ENCODE peak calls at places on chromosomes 1 and 21, in nine cellular contexts. F is body of pancreas; W is fibroblast of pulmonary artery; T is activated CD8-positive, alpha-beta T cell treated with anti-CD3 and anti-CD28 coated beads for 36 hours; G is pancreas; J is left ventricle myocardium inferior; O is AG04450; Q is CD8-positive, alpha-beta T cell; L is HFFc6. D is an unnamed sample.

GRCh38 chr1:238951809-238952208 is 434.6 kb upstream of the CHRM3 start:
- DNase-seq in F (peak), W (peak), T (peak), G (peak), J (no peak), O (no peak), Q (no peak), L (peak), D (peak)

GRCh38 chr21:16519012-16519411 is 789.2 kb downstream of the USP25 start:
- DNase-seq in F (no peak), W (no peak), T (no peak), G (no peak), J (no peak), O (no peak), Q (no peak), L (no peak), D (no peak)

GRCh38 chr1:53278294-53278693 is 40.0 kb upstream of the MAGOH start:
- DNase-seq in F (peak), W (peak), T (peak), G (peak), J (peak), O (no peak), Q (peak), L (peak), D (peak)

GRCh38 chr1:37498872-37499617 is 15.5 kb downstream of the MEAF6 start:
- DNase-seq in F (peak), W (peak), T (no peak), G (peak), J (no peak), O (no peak), Q (no peak), L (peak), D (peak)

GRCh38 chr1:174794861-174795260 is 204.9 kb upstream of the CACYBP start:
- DNase-seq in F (no peak), W (no peak), T (no peak), G (no peak), J (no peak), O (no peak), Q (no peak), L (no peak), D (no peak)

GRCh38 chr1:100971021-100971420 is 54.6 kb downstream of the DPH5 start:
- DNase-seq in F (no peak), W (no peak), T (no peak), G (no peak), J (no peak), O (no peak), Q (no peak), L (no peak), D (no peak)

GRCh38 chr1:110554871-110555801 is 36.2 kb upstream of the KCNA10 start:
- DNase-seq in F (peak), W (peak), T (peak), G (peak), J (peak), O (no peak), Q (peak), L (no peak), D (peak)

GRCh38 chr1:109776911-109777310 is 13.2 kb upstream of the EPS8L3 start:
- DNase-seq in F (peak), W (peak), T (peak), G (peak), J (peak), O (peak), Q (peak), L (peak), D (peak)

GRCh38 chr1:77511440-77511840 is 171.0 kb downstream of the ZZZ3 start:
- DNase-seq in F (no peak), W (peak), T (no peak), G (no peak), J (no peak), O (peak), Q (no peak), L (peak), D (no peak)

GRCh38 chr21:35571910-35572309 is 488.4 kb downstream of the SETD4 start:
- DNase-seq in F (no peak), W (no peak), T (no peak), G (no peak), J (no peak), O (no peak), Q (no peak), L (no peak), D (no peak)

GRCh38 chr1:2949966-2950925 is 71.0 kb upstream of the ACTRT2 start:
- DNase-seq in F (no peak), W (no peak), T (no peak), G (no peak), J (peak), O (no peak), Q (no peak), L (no peak), D (no peak)

GRCh38 chr1:37599940-37600339 is 4.2 kb upstream of the GNL2 start:
- DNase-seq in F (no peak), W (no peak), T (no peak), G (no peak), J (no peak), O (no peak), Q (no peak), L (no peak), D (no peak)

GRCh38 chr1:234409328-234409727 is 36.1 kb downstream of the COA6 start:
- DNase-seq in F (no peak), W (no peak), T (no peak), G (no peak), J (no peak), O (no peak), Q (no peak), L (no peak), D (no peak)

GRCh38 chr1:157542676-157543075 is 9.6 kb downstream of the FCRL5 start:
- DNase-seq in F (no peak), W (no peak), T (no peak), G (peak), J (peak), O (no peak), Q (no peak), L (no peak), D (no peak)

GRCh38 chr1:4745560-4745959 is 91.2 kb downstream of the AJAP1 start:
- DNase-seq in F (peak), W (no peak), T (peak), G (no peak), J (no peak), O (no peak), Q (no peak), L (no peak), D (no peak)

GRCh38 chr1:17909634-17910033 is 154.5 kb downstream of the ACTL8 start:
- DNase-seq in F (peak), W (peak), T (no peak), G (no peak), J (no peak), O (no peak), Q (no peak), L (peak), D (no peak)

GRCh38 chr21:39556176-39556575 is 56.6 kb upstream of the B3GALT5 start:
- DNase-seq in F (no peak), W (no peak), T (no peak), G (no peak), J (no peak), O (no peak), Q (no peak), L (no peak), D (no peak)

GRCh38 chr1:246794261-246795093 is 70.3 kb downstream of the SCCPDH start:
- DNase-seq in F (no peak), W (no peak), T (no peak), G (no peak), J (no peak), O (no peak), Q (no peak), L (peak), D (no peak)

GRCh38 chr1:162856260-162856659 is 4.7 kb downstream of the CCDC190 start:
- DNase-seq in F (no peak), W (peak), T (no peak), G (no peak), J (no peak), O (peak), Q (no peak), L (peak), D (no peak)

GRCh38 chr1:44357710-44358109 is 2.7 kb upstream of the ERI3 start:
- DNase-seq in F (no peak), W (no peak), T (no peak), G (no peak), J (no peak), O (no peak), Q (no peak), L (no peak), D (no peak)

GRCh38 chr1:17586172-17586963 is 46.9 kb downstream of the ARHGEF10L start:
- DNase-seq in F (no peak), W (peak), T (no peak), G (no peak), J (no peak), O (peak), Q (no peak), L (peak), D (no peak)

GRCh38 chr1:54806931-54807611 is 5.9 kb upstream of the TTC22 start:
- DNase-seq in F (no peak), W (no peak), T (peak), G (no peak), J (no peak), O (no peak), Q (peak), L (peak), D (peak)

GRCh38 chr1:219405531-219406331 is 207.2 kb downstream of the ZC3H11B start:
- DNase-seq in F (no peak), W (no peak), T (no peak), G (no peak), J (no peak), O (no peak), Q (no peak), L (no peak), D (no peak)

GRCh38 chr1:161082996-161083742 is 6.2 kb downstream of the NECTIN4 start:
- DNase-seq in F (peak), W (peak), T (no peak), G (peak), J (peak), O (peak), Q (no peak), L (peak), D (peak)

GRCh38 chr21:42654179-42654912 is 925 bp downstream of the PDE9A start:
- DNase-seq in F (no peak), W (no peak), T (peak), G (no peak), J (no peak), O (no peak), Q (no peak), L (no peak), D (no peak)

GRCh38 chr21:32626633-32627196 is 14.5 kb upstream of the CFAP298 start:
- DNase-seq in F (no peak), W (peak), T (no peak), G (no peak), J (no peak), O (no peak), Q (no peak), L (peak), D (no peak)

GRCh38 chr1:6750490-6750889 is 34.8 kb upstream of the CAMTA1 start:
- DNase-seq in F (no peak), W (no peak), T (no peak), G (no peak), J (no peak), O (no peak), Q (no peak), L (no peak), D (no peak)

GRCh38 chr1:109481646-109482045 is 2.1 kb upstream of the ATXN7L2 start:
- DNase-seq in F (no peak), W (no peak), T (no peak), G (no peak), J (no peak), O (no peak), Q (no peak), L (no peak), D (no peak)

GRCh38 chr1:211148371-211148770 is 14.4 kb upstream of the KCNH1 start:
- DNase-seq in F (no peak), W (no peak), T (no peak), G (no peak), J (no peak), O (no peak), Q (no peak), L (no peak), D (no peak)

GRCh38 chr1:234222561-234223280 is 150.5 kb upstream of the COA6 start:
- DNase-seq in F (no peak), W (no peak), T (no peak), G (no peak), J (no peak), O (no peak), Q (no peak), L (no peak), D (no peak)

GRCh38 chr1:186813420-186813819 is 15.3 kb upstream of the PLA2G4A start:
- DNase-seq in F (no peak), W (no peak), T (no peak), G (no peak), J (no peak), O (no peak), Q (no peak), L (no peak), D (no peak)

GRCh38 chr1:43036457-43036827 is 77.8 kb upstream of the SLC2A1 start:
- DNase-seq in F (no peak), W (no peak), T (no peak), G (no peak), J (no peak), O (no peak), Q (no peak), L (peak), D (no peak)

GRCh38 chr1:173057984-173058383 is 7.2 kb upstream of the TNFSF18 start:
- DNase-seq in F (no peak), W (no peak), T (no peak), G (no peak), J (no peak), O (no peak), Q (no peak), L (no peak), D (no peak)

GRCh38 chr21:30227633-30228404 is 11.9 kb upstream of the CLDN8 start:
- DNase-seq in F (peak), W (peak), T (no peak), G (peak), J (no peak), O (peak), Q (no peak), L (peak), D (peak)

GRCh38 chr1:149916193-149916926 is 1.3 kb downstream of the SV2A start:
- DNase-seq in F (no peak), W (no peak), T (peak), G (no peak), J (no peak), O (no peak), Q (no peak), L (no peak), D (no peak)

GRCh38 chr1:114274621-114275317 is 121.1 kb upstream of the SYT6 start:
- DNase-seq in F (no peak), W (no peak), T (no peak), G (no peak), J (no peak), O (no peak), Q (no peak), L (no peak), D (no peak)

GRCh38 chr1:41490911-41491310 is 6.4 kb upstream of the EDN2 start:
- DNase-seq in F (no peak), W (no peak), T (no peak), G (no peak), J (no peak), O (no peak), Q (no peak), L (no peak), D (no peak)

GRCh38 chr1:35646043-35646442 is 4.7 kb upstream of the PSMB2 start:
- DNase-seq in F (no peak), W (no peak), T (no peak), G (no peak), J (no peak), O (no peak), Q (no peak), L (no peak), D (no peak)

DNA sequence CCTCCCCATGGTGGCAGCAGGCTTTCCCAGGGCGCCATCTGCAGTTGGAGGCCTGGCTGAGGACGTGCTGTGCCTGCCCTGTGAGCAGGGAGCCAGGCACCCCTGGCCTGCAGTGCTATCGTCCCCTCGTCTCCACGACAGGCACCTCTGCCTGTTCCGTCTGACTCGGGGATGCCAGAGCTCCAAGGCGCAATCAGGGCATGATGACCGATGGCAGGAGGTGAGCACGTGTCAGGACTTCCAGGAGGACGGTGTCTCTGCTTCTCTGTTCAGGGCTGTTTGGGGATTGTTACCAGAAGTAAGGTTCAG is 125.2 kb downstream of the PCBP3 start:
- DNase-seq in F (no peak), W (no peak), T (peak), G (no peak), J (no peak), O (no peak), Q (no peak), L (no peak), D (no peak)
- TF ChIP-seq CTCF in F (no peak), W (no peak), T (no peak), G (no peak), J (no peak), O (no peak), Q (no peak), L (peak), D (no peak)

DNA sequence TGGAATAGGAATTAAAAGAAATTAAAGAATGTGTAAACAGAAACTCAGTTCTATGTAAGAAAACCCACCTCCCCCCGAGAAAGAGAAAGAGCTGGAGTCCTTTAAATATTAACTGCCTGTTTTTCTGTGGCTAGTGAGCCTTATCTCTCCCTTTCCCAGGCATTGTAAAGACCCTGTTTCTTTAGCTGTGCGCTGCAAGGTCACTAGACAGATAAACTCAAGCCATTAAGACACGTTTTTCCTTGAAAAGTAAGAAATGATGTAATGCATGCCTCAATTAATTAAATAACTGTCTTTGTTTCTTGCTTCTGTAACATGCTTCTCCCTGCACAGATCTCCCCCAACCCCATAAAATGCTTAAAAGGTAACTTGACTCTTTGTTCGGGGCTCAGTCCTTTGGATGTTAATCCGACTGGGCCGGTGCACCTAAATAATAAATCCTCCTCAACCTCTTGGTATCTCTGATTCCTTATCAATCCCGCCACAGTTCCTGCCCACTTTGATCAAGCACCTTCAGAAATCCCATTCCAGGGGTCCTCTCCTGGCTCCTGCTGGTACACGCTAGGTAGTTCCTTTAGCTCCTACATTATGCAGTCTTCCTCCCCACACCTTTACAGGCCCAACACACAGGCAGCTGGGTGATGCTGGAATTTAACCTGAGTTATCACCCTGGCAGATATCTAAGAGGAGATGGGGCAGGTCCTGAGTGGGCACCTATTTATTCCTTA is 2.9 kb upstream of the OMA1 start:
- DNase-seq in F (no peak), W (no peak), T (no peak), G (no peak), J (no peak), O (no peak), Q (no peak), L (no peak), D (no peak)
- TF ChIP-seq CTCF in F (no peak), W (no peak), T (no peak), G (no peak), J (no peak), O (no peak), Q (no peak), L (no peak), D (no peak)

DNA sequence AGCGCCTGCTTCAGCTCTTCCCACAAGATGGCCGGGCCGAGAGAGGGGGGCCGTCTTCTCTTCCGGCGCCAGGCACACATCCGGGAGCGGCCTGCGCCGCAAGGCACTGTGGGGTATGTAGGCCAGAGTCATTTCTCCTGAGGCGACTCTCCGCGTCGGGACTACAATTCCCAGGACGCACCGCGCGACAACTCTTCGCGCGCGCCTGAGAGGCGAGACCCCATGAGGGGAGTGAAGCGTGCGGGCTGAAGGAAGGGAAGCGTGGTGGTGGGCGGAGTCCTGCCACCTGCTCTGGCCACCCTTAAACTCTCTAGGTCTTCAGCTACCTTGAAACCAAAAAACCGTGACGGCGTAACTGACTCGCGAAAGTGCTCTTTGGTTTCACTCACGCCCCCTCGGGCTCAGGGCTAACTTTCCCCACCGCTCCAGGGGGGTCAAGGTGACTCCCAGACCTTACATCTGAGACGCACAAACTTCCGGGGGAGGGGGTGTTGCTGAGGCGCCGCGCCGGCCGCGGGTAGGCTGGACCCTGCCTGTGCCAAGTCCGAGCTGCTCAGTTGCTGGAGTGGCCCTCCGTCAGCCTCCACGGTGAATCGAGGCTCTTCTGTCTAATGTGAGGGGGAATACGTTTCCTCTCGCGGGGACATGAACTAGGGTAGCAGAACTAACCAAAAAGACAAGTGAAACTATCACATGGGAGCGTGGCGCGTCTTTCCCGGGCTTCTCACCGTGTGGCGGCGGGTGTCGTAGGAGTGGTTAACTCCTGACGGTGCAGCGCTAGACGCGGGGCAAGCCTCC is at the start of gene SERBP1:
- DNase-seq in F (peak), W (peak), T (peak), G (peak), J (peak), O (peak), Q (peak), L (peak), D (peak)
- TF ChIP-seq CTCF in F (no peak), W (no peak), T (no peak), G (no peak), J (no peak), O (no peak), Q (no peak), L (no peak), D (no peak)

DNA sequence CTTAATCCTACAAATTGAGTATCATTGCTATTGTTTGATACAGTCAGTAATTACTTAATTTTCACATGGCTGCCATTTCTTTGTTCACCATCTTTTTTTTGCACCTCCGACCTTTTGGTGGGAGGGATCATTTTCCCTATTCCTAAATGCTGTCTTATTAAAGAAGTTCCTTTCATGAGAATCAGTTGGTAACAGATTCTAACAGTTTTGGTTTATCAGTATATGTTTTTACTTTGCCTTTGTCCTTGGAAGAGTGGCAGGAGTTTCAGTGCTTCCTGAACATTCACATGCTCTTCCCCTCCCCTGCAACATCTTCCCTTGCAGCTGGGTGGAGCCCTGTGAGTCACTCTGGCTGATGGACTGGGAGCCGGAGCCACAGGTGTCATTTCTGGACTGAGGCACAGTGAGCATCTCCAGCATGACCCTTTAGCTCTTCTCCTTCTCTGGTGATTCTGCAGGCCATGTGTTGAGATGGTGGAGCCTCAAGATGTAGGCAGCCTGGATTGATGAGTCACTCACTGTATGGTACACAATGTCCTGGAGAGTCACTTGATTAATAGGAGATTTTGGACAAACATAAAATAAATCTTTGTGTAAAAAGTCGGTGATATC is 217.7 kb downstream of the URB2 start:
- DNase-seq in F (peak), W (peak), T (no peak), G (peak), J (peak), O (no peak), Q (no peak), L (peak), D (peak)
- TF ChIP-seq CTCF in F (no peak), W (peak), T (no peak), G (no peak), J (peak), O (no peak), Q (no peak), L (no peak), D (peak)

D was measured in adrenal gland.